ENCODE peak calls at places on chromosomes 6 and 20, in five cellular contexts. G, D, X, H and P are unnamed samples. For H3K4me1, the result is how much of the 10 kb centered on the place peaks cover.

GRCh38 chr20:24991897-24992419 is 593 bp downstream of the APMAP start:
- DNase-seq in G (no peak), D (peak), X (peak), H (no peak), P (peak)

GRCh38 chr20:17993546-17993945 is 24.7 kb downstream of the MGME1 start:
- DNase-seq in G (no peak), D (no peak), X (no peak), H (no peak), P (no peak)

GRCh38 chr20:57410398-57411323 is 19.5 kb downstream of the RBM38 start:
- DNase-seq in G (peak), D (no peak), X (no peak), H (no peak), P (no peak)

GRCh38 chr20:47350691-47351545 is 5.6 kb downstream of the ZMYND8 start:
- DNase-seq in G (no peak), D (no peak), X (peak), H (no peak), P (no peak)

GRCh38 chr20:41923604-41924003 is 305.4 kb upstream of the CHD6 start:
- DNase-seq in G (no peak), D (no peak), X (no peak), H (no peak), P (no peak)

GRCh38 chr6:6890400-6890858 is 217.3 kb upstream of the RREB1 start:
- DNase-seq in G (peak), D (peak), X (peak), H (no peak), P (peak)

GRCh38 chr20:59221049-59221748 is 57.6 kb downstream of the ZNF831 start:
- DNase-seq in G (no peak), D (no peak), X (no peak), H (no peak), P (no peak)

GRCh38 chr20:45254867-45255266 is 503 bp upstream of the SLPI start:
- DNase-seq in G (no peak), D (no peak), X (peak), H (no peak), P (no peak)

GRCh38 chr20:56359212-56360132 is 698 bp downstream of the FAM210B start:
- DNase-seq in G (peak), D (peak), X (peak), H (no peak), P (peak)

GRCh38 chr20:40370800-40371199 is 318.2 kb downstream of the MAFB start:
- DNase-seq in G (peak), D (no peak), X (peak), H (no peak), P (no peak)

GRCh38 chr6:149855040-149855654 is 9.0 kb downstream of the LRP11 start:
- DNase-seq in G (no peak), D (peak), X (no peak), H (no peak), P (peak)

GRCh38 chr20:6169251-6169650 is 46.4 kb upstream of the FERMT1 start:
- DNase-seq in G (no peak), D (no peak), X (no peak), H (no peak), P (no peak)

GRCh38 chr6:144006731-144007454 is 1.2 kb downstream of the PLAGL1 start:
- DNase-seq in G (peak), D (no peak), X (peak), H (no peak), P (peak)

DNA sequence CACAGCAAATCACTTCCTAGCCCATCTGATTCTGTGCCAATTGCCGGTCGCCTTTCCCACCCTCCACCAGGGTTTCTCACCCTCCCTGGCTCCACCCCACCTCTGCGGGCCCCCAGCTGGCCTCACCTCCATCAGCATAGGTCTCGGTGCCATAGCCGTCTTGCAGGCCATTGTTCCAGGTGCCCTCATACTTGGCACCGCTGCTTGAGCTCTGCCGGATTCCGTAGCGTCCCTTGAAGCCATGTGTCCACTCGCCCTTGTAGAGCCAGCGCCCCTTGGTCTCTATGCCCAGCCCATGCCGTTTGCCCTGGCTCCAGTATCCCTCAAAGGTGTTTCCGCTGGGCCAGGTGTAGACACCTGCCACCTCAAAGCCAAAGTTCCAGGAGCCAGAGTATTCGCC is 787 bp downstream of the JPH2 start:
- DNase-seq in G (peak), D (no peak), X (no peak), H (no peak), P (no peak)
- H3K4me1 ChIP-seq in G (half or more), D (half or more), X (under half), H (under half), P (under half)

GRCh38 chr6:167093922-167094432 is 28.9 kb upstream of the CCR6 start:
- DNase-seq in G (peak), D (no peak), X (no peak), H (no peak), P (no peak)
- H3K27ac ChIP-seq in G (no peak), D (no peak), X (no peak), H (no peak), P (peak)

DNA sequence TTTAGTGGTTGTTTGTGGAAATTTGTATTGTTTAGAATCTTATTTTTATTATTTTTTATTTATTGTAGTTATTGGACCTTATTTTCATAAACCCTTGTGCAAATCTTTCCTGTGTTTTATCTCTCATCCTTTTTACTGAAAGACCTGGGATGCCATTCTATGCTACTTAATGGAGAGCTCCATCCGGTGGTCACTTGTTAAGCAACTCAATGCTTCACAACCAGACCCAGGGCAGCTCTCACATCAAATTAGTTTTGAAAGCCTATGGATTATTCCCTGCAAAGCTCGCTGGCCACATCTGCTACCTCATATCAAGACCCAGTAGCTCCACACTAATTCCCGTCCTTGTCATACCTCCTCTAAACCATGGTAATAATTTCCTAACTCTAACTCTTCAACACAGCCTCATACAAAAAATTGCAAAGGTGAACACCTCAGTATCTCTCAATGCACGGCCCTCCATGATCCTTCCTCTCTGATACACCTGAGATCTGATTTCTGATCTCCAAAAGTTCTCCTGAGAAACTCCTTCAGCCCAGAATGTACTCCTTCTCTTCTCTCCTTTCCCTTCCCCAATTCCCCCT is 296.6 kb upstream of the MANEA start:
- DNase-seq in G (no peak), D (peak), X (peak), H (no peak), P (no peak)
- TF ChIP-seq CTCF in G (peak), D (peak), X (peak), H (no peak), P (no peak)

GRCh38 chr6:30882764-30883475 is 1.4 kb upstream of the DDR1 start:
- DNase-seq in G (no peak), D (peak), X (peak), H (no peak), P (peak)
- H3K4me1 ChIP-seq in G (under half), D (half or more), X (half or more), H (half or more), P (under half)

GRCh38 chr6:53831081-53831839 is 36.5 kb downstream of the LRRC1 start:
- DNase-seq in G (no peak), D (no peak), X (no peak), H (no peak), P (no peak)
- H3K27ac ChIP-seq in G (no peak), D (no peak), X (no peak), H (no peak), P (no peak)

GRCh38 chr6:105790635-105791034 is 295.5 kb upstream of the PRDM1 start:
- DNase-seq in G (no peak), D (no peak), X (no peak), H (no peak), P (no peak)
- TF ChIP-seq CTCF in G (no peak), D (no peak), X (peak), H (no peak), P (no peak)

GRCh38 chr6:43809417-43810305 is 39.6 kb downstream of the VEGFA start:
- DNase-seq in G (no peak), D (no peak), X (no peak), H (no peak), P (peak)

GRCh38 chr6:43806758-43807227 is 36.8 kb downstream of the VEGFA start:
- DNase-seq in G (no peak), D (no peak), X (no peak), H (no peak), P (no peak)

GRCh38 chr6:43807228-43808061 is 37.4 kb downstream of the VEGFA start:
- DNase-seq in G (peak), D (no peak), X (peak), H (no peak), P (peak)

GRCh38 chr6:43806041-43806757 is 36.2 kb downstream of the VEGFA start:
- DNase-seq in G (no peak), D (no peak), X (no peak), H (no peak), P (peak)

DNA sequence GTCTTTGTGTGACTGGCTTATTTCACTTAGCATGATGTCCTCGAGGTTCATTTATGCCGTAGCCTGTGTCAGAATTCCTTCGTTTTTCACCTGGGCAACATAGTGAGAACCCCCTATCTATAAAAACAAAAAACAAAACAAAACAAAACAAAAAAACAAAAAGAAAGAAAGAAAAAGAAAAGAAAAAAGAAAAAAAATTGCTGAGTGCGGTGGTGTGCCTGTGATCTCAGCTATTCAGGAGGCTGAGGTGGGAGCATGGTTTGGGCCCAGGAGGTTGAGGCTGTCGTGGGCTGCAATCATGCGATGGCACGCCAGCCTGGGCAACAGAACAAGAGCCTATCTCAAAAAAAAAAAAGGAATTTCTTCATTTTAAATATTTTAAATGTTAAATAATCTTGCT is 38.4 kb downstream of the VEGFA start:
- DNase-seq in G (no peak), D (no peak), X (no peak), H (no peak), P (no peak)
- H3K4me1 ChIP-seq in G (under half), D (under half), X (under half), H (under half), P (under half)

GRCh38 chr20:36862857-36863668 is 12.9 kb upstream of the TLDC2 start:
- DNase-seq in G (peak), D (peak), X (peak), H (no peak), P (no peak)

GRCh38 chr20:36866164-36866563 is 9.8 kb upstream of the TLDC2 start:
- DNase-seq in G (no peak), D (no peak), X (no peak), H (no peak), P (no peak)

GRCh38 chr20:36866681-36867485 is 9.1 kb upstream of the TLDC2 start:
- DNase-seq in G (no peak), D (no peak), X (no peak), H (no peak), P (no peak)

GRCh38 chr20:36865861-36866149 is 10.1 kb upstream of the TLDC2 start:
- DNase-seq in G (no peak), D (no peak), X (no peak), H (no peak), P (no peak)

DNA sequence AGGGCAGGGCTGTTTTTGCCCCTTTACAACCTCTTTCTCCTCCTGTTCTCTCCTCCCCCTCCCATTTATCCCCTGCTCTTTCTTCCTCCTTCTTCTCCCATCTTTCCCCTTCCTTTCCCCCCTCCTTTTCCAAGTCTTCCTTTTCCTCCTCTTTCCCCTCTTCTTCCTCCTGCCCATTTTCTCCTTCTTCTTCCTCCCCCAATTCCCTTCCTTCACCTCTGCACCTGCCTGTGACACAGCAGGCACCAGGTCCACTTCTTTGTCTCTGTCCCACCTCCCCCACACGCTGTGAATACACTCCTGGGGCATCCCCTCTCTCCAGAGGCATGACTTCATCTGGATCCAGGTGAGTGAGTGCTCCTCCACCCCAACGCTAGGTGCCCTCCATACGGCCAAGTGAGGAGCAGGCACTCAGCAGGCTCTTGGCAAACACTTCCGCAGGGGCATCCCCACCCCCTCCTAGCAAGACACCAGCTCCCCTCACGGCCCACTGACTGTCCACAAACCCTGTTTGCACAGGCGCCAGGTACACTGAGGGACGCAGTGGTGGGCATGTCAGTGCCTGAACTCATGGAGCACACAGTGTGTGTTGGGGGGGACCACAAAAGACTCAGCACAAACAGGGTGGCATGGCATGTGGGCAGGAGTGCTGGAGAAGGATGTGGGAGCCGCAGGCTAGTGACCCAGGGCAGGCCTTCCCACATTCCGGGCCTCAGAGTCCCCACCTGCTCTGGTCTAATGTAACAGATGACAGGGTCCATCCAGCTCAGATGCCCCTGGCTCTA is 10.7 kb upstream of the TLDC2 start:
- DNase-seq in G (no peak), D (no peak), X (no peak), H (no peak), P (no peak)
- H3K27ac ChIP-seq in G (no peak), D (no peak), X (no peak), H (peak), P (no peak)